ENCODE peak calls at places on chromosomes 16 and 17, in four cellular contexts. V is IMR-90, K is GM12878, A is K562. D is an unnamed sample.

GRCh38 chr17:82544431-82545070 is 25.0 kb downstream of the FOXK2 start:
- DNase-seq in A (no peak), K (no peak), V (no peak), D (no peak)

GRCh38 chr17:75153854-75154194 is 488 bp downstream of the JPT1 start:
- DNase-seq in V (no peak), A (peak), K (no peak), D (peak)

GRCh38 chr17:71472809-71473789 is 647.7 kb upstream of the SOX9 start:
- DNase-seq in V (peak), K (no peak), A (peak), D (no peak)

GRCh38 chr17:65931246-65932149 is 260.4 kb downstream of the CEP112 start:
- DNase-seq in A (no peak), V (peak), K (no peak), D (no peak)

GRCh38 chr16:51268237-51268636 is 117.2 kb upstream of the SALL1 start:
- DNase-seq in A (no peak), K (no peak), V (no peak), D (no peak)

GRCh38 chr17:50956750-50957523 is 90.8 kb upstream of the TOB1 start:
- DNase-seq in V (peak), K (no peak), A (peak), D (peak)

GRCh38 chr17:68247445-68248198 is at the start of gene AMZ2:
- DNase-seq in V (peak), A (peak), K (peak), D (peak)

GRCh38 chr17:58200024-58200633 is 7.6 kb downstream of the EPX start:
- DNase-seq in A (peak), V (peak), K (no peak), D (peak)

GRCh38 chr17:6654816-6655731 is 3.5 kb downstream of the C17orf100 start:
- DNase-seq in K (no peak), V (no peak), A (no peak), D (no peak)

GRCh38 chr17:30503558-30503957 is 26.4 kb downstream of the GOSR1 start:
- DNase-seq in K (no peak), A (no peak), V (peak), D (no peak)

GRCh38 chr16:88454315-88455057 is 1.4 kb downstream of the ZFPM1 start:
- DNase-seq in K (no peak), V (no peak), A (no peak), D (peak)

GRCh38 chr17:62703269-62703775 is 75.9 kb downstream of the MRC2 start:
- DNase-seq in K (no peak), V (peak), A (no peak), D (peak)

GRCh38 chr17:72425133-72425795 is 304.4 kb downstream of the SOX9 start:
- DNase-seq in V (no peak), K (no peak), A (no peak), D (no peak)

GRCh38 chr17:75036643-75037268 is 10.0 kb downstream of the ATP5PD start:
- DNase-seq in V (peak), K (no peak), A (peak), D (peak)

GRCh38 chr17:2792541-2793169 is 3.6 kb upstream of the RAP1GAP2 start:
- DNase-seq in K (no peak), A (no peak), V (no peak), D (no peak)

GRCh38 chr16:88618182-88618955 is 20.0 kb upstream of the IL17C start:
- DNase-seq in K (no peak), V (peak), A (no peak), D (no peak)

GRCh38 chr17:79976451-79976850 is 59.2 kb downstream of the TBC1D16 start:
- DNase-seq in V (no peak), K (no peak), A (no peak), D (no peak)

GRCh38 chr17:2854662-2855061 is 58.4 kb downstream of the RAP1GAP2 start:
- DNase-seq in K (no peak), V (no peak), A (no peak), D (no peak)

GRCh38 chr16:52497067-52497816 is 49.7 kb downstream of the TOX3 start:
- DNase-seq in V (no peak), A (no peak), K (no peak), D (no peak)

GRCh38 chr17:55825213-55825612 is 74.4 kb downstream of the PCTP start:
- DNase-seq in A (peak), V (no peak), K (no peak), D (peak)

GRCh38 chr16:26665166-26665939 is 401.4 kb upstream of the C16orf82 start:
- DNase-seq in K (no peak), A (no peak), V (no peak), D (no peak)

GRCh38 chr16:75947626-75948239 is 221.4 kb upstream of the CPHXL start:
- DNase-seq in K (no peak), A (no peak), V (no peak), D (no peak)

GRCh38 chr16:50299508-50300105 is 33.3 kb downstream of the ADCY7 start:
- DNase-seq in V (no peak), A (no peak), K (no peak), D (no peak)

GRCh38 chr17:27439342-27439741 is 16.9 kb upstream of the KSR1 start:
- DNase-seq in A (no peak), K (no peak), V (no peak), D (no peak)

GRCh38 chr17:330993-331701 is 21.5 kb downstream of the RPH3AL start:
- DNase-seq in A (no peak), K (no peak), V (no peak), D (no peak)

GRCh38 chr16:28104404-28104803 is 40.9 kb upstream of the GSG1L start:
- DNase-seq in A (no peak), K (no peak), V (no peak), D (no peak)

GRCh38 chr17:67557921-67558320 is 159.8 kb upstream of the NOL11 start:
- DNase-seq in A (no peak), K (no peak), V (peak), D (no peak)

GRCh38 chr17:49696233-49696761 is 11.5 kb downstream of the SLC35B1 start:
- DNase-seq in K (peak), A (no peak), V (peak), D (no peak)

GRCh38 chr16:46558018-46558417 is 63.2 kb downstream of the SHCBP1 start:
- DNase-seq in V (peak), A (no peak), K (no peak), D (no peak)

GRCh38 chr17:53336281-53336680 is 486.4 kb upstream of the KIF2B start:
- DNase-seq in A (no peak), K (no peak), V (no peak), D (no peak)

DNA sequence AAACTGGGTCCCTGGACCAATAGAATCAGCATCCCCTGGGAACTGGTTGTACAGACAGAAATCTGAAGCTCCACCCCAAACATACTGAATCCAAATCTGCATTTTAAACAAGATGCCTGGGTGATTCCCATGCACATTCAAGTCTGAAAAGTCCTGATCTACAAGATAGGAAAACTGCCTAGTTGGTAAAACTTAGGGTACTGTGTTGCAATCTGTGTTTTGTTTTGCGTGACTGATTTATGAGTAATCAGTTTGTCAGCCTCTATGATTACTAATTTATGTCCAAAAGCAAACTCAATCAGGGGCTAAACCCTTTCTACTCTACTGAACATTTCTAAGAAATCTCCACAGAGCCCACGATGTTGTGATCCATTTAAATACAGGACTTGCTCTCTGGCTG is 103.8 kb downstream of the YPEL2 start:
- DNase-seq in V (peak), K (no peak), A (no peak), D (peak)
- H3K4me3 ChIP-seq in V (no peak), K (no peak), A (no peak), D (no peak)

DNA sequence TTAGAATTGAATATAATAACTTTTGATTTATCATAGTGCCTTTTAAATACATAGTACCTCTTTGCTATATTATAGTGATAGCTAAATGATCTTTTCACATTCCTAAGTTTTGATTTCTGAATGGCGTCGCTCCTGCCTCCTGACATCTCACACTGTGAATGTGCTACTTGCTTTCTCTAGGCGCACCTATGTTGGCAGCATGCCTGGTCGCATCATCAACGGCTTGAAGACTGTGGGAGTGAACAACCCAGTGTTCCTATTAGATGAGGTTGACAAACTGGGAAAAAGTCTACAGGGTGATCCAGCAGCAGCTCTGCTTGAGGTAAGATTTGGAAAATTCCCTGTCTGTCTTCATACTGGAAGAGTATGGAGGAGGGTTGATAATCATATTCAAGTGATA is 29.8 kb upstream of the ABCC11 start:
- DNase-seq in V (no peak), K (no peak), A (no peak), D (no peak)
- TF ChIP-seq FOS in V (no peak), K (no peak), A (no peak), D (no peak)

GRCh38 chr17:32527146-32527545 is 40.4 kb downstream of the CDK5R1 start:
- DNase-seq in V (no peak), A (no peak), K (no peak), D (no peak)
- H3K4me3 ChIP-seq in V (no peak), A (no peak), K (no peak), D (no peak)

GRCh38 chr17:81094744-81095607 is 60.0 kb downstream of the BAIAP2 start:
- DNase-seq in K (peak), V (peak), A (peak), D (peak)

GRCh38 chr17:81091774-81092517 is 57.0 kb downstream of the BAIAP2 start:
- DNase-seq in K (no peak), V (no peak), A (no peak), D (no peak)

GRCh38 chr17:81094224-81094743 is 59.3 kb downstream of the BAIAP2 start:
- DNase-seq in A (no peak), K (no peak), V (no peak), D (no peak)

GRCh38 chr17:81092518-81093095 is 57.7 kb downstream of the BAIAP2 start:
- DNase-seq in V (no peak), A (peak), K (no peak), D (no peak)

GRCh38 chr17:81093576-81094223 is 58.7 kb downstream of the BAIAP2 start:
- DNase-seq in A (no peak), V (no peak), K (no peak), D (no peak)
- TF ChIP-seq FOS in A (no peak), V (no peak), K (no peak), D (no peak)

GRCh38 chr16:56683424-56684162 is 1.3 kb downstream of the MT1X start:
- DNase-seq in A (no peak), V (no peak), K (no peak), D (no peak)
- H3K4me3 ChIP-seq in A (no peak), V (no peak), K (no peak), D (no peak)